ENCODE peak calls at places on chromosome 18, in six cellular contexts. One of them, this sample, is unnamed.

GRCh38 chr18:8428951-8429350 is 180.3 kb upstream of the RAB12 start:
- DNase-seq in stomach: no peak
- DNase-seq in dorsolateral prefrontal cortex: no peak
- DNase-seq in IMR-90: no peak
- DNase-seq in heart left ventricle: no peak
- DNase-seq in tibial nerve: no peak
- DNase-seq in this sample: no peak

GRCh38 chr18:55141318-55141717 is 182.1 kb upstream of the CCDC68 start:
- DNase-seq in heart left ventricle: no peak
- DNase-seq in stomach: no peak
- DNase-seq in dorsolateral prefrontal cortex: no peak
- DNase-seq in tibial nerve: no peak
- DNase-seq in IMR-90: peak; percentile 34
- DNase-seq in this sample: no peak

GRCh38 chr18:28086530-28087172 is 90.3 kb downstream of the CDH2 start:
- DNase-seq in dorsolateral prefrontal cortex: no peak
- DNase-seq in IMR-90: peak; percentile 68
- DNase-seq in tibial nerve: no peak
- DNase-seq in heart left ventricle: no peak
- DNase-seq in stomach: no peak
- DNase-seq in this sample: no peak

GRCh38 chr18:35950628-35950982 is 21.9 kb upstream of the RMP24 start:
- DNase-seq in tibial nerve: no peak
- DNase-seq in stomach: no peak
- DNase-seq in dorsolateral prefrontal cortex: no peak
- DNase-seq in heart left ventricle: no peak
- DNase-seq in IMR-90: no peak
- DNase-seq in this sample: no peak

GRCh38 chr18:3511980-3512379 is 62.0 kb downstream of the TGIF1 start:
- DNase-seq in tibial nerve: no peak
- DNase-seq in dorsolateral prefrontal cortex: no peak
- DNase-seq in IMR-90: peak; percentile 68
- DNase-seq in heart left ventricle: no peak
- DNase-seq in stomach: no peak
- DNase-seq in this sample: peak; percentile 23

GRCh38 chr18:8998481-8999217 is 103.8 kb upstream of the NDUFV2 start:
- DNase-seq in heart left ventricle: no peak
- DNase-seq in IMR-90: peak; percentile 55
- DNase-seq in dorsolateral prefrontal cortex: no peak
- DNase-seq in tibial nerve: no peak
- DNase-seq in stomach: no peak
- DNase-seq in this sample: no peak

GRCh38 chr18:50231621-50232020 is 34.7 kb downstream of the CFAP53 start:
- DNase-seq in dorsolateral prefrontal cortex: no peak
- DNase-seq in stomach: no peak
- DNase-seq in IMR-90: no peak
- DNase-seq in tibial nerve: no peak
- DNase-seq in heart left ventricle: no peak
- DNase-seq in this sample: no peak

GRCh38 chr18:45879681-45880655 is 54.5 kb downstream of the SIGLEC15 start:
- DNase-seq in dorsolateral prefrontal cortex: peak; percentile 62
- DNase-seq in tibial nerve: peak; percentile 46
- DNase-seq in stomach: peak; percentile 72
- DNase-seq in heart left ventricle: peak; percentile 68
- DNase-seq in IMR-90: peak; percentile 65
- DNase-seq in this sample: peak; percentile 38

GRCh38 chr18:11859903-11860407 is 8.7 kb downstream of the CHMP1B start:
- DNase-seq in stomach: no peak
- DNase-seq in IMR-90: peak; percentile 90
- DNase-seq in tibial nerve: no peak
- DNase-seq in dorsolateral prefrontal cortex: no peak
- DNase-seq in heart left ventricle: no peak
- DNase-seq in this sample: peak; percentile 21

GRCh38 chr18:10213526-10213925 is 240.9 kb upstream of the APCDD1 start:
- DNase-seq in tibial nerve: no peak
- DNase-seq in heart left ventricle: no peak
- DNase-seq in IMR-90: peak; percentile 33
- DNase-seq in dorsolateral prefrontal cortex: no peak
- DNase-seq in stomach: no peak
- DNase-seq in this sample: no peak

GRCh38 chr18:32920796-32921787 is 148.3 kb upstream of the KLHL14 start:
- DNase-seq in tibial nerve: no peak
- DNase-seq in dorsolateral prefrontal cortex: no peak
- DNase-seq in heart left ventricle: no peak
- DNase-seq in stomach: no peak
- DNase-seq in IMR-90: peak; percentile 95
- DNase-seq in this sample: peak; percentile 76

GRCh38 chr18:72675394-72675793 is 131.3 kb upstream of the CBLN2 start:
- DNase-seq in heart left ventricle: no peak
- DNase-seq in stomach: no peak
- DNase-seq in tibial nerve: no peak
- DNase-seq in dorsolateral prefrontal cortex: no peak
- DNase-seq in IMR-90: no peak
- DNase-seq in this sample: no peak

GRCh38 chr18:47930086-47930843 is at the start of gene SMAD2:
- DNase-seq in IMR-90: peak; percentile 35
- DNase-seq in tibial nerve: peak; percentile 68
- DNase-seq in dorsolateral prefrontal cortex: peak; percentile 84
- DNase-seq in stomach: peak; percentile 85
- DNase-seq in heart left ventricle: peak; percentile 88
- DNase-seq in this sample: no peak

GRCh38 chr18:35042389-35043066 is 1.3 kb downstream of the MAPRE2 start:
- DNase-seq in stomach: no peak
- DNase-seq in tibial nerve: no peak
- DNase-seq in dorsolateral prefrontal cortex: no peak
- DNase-seq in heart left ventricle: no peak
- DNase-seq in IMR-90: no peak
- DNase-seq in this sample: no peak

GRCh38 chr18:80194874-80195570 is 52.3 kb downstream of the PARD6G start:
- DNase-seq in heart left ventricle: no peak
- DNase-seq in dorsolateral prefrontal cortex: no peak
- DNase-seq in IMR-90: no peak
- DNase-seq in stomach: no peak
- DNase-seq in tibial nerve: no peak
- DNase-seq in this sample: no peak

GRCh38 chr18:36420826-36421225 is 123.3 kb downstream of the FHOD3 start:
- DNase-seq in stomach: no peak
- DNase-seq in IMR-90: no peak
- DNase-seq in dorsolateral prefrontal cortex: no peak
- DNase-seq in heart left ventricle: no peak
- DNase-seq in tibial nerve: no peak
- DNase-seq in this sample: no peak

GRCh38 chr18:11654736-11655604 is 34.1 kb upstream of the GNAL start:
- DNase-seq in dorsolateral prefrontal cortex: peak; percentile 60
- DNase-seq in tibial nerve: no peak
- DNase-seq in stomach: peak; percentile 66
- DNase-seq in heart left ventricle: peak; percentile 50
- DNase-seq in IMR-90: peak; percentile 4
- DNase-seq in this sample: no peak

GRCh38 chr18:56285387-56286055 is 352.9 kb downstream of the TXNL1 start:
- DNase-seq in heart left ventricle: no peak
- DNase-seq in IMR-90: peak; percentile 52
- DNase-seq in tibial nerve: no peak
- DNase-seq in stomach: no peak
- DNase-seq in dorsolateral prefrontal cortex: no peak
- DNase-seq in this sample: no peak

GRCh38 chr18:47953471-47953931 is 23.0 kb upstream of the SMAD2 start:
- DNase-seq in IMR-90: no peak
- DNase-seq in tibial nerve: no peak
- DNase-seq in dorsolateral prefrontal cortex: peak; percentile 74
- DNase-seq in stomach: no peak
- DNase-seq in heart left ventricle: no peak
- DNase-seq in this sample: no peak

GRCh38 chr18:48750485-48751175 is 200.1 kb downstream of the SMAD7 start:
- DNase-seq in IMR-90: no peak
- DNase-seq in tibial nerve: no peak
- DNase-seq in stomach: no peak
- DNase-seq in heart left ventricle: peak; percentile 61
- DNase-seq in dorsolateral prefrontal cortex: no peak
- DNase-seq in this sample: no peak

DNA sequence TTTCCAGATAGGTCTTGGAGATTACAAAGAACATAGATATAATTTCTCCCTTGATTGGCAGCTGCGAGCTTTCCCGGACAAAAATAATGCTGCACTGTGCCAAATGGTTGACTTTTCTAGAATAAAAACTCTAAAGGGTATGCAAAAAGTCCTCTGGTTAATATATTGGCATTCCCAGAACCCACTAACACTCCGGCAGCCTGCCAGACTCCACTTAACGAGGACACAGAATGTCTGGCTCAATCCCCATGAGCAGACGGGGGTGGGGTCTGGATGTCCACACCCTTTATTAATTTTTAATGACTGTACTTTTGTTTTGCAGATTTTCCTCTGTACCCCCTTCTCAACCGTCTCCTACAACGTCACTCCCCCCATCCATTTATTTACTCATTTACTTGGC is 3.3 kb downstream of the LDLRAD4 start:
- DNase-seq in stomach: no peak
- DNase-seq in heart left ventricle: peak; percentile 77
- DNase-seq in tibial nerve: no peak
- DNase-seq in IMR-90: no peak
- DNase-seq in dorsolateral prefrontal cortex: no peak
- DNase-seq in this sample: no peak
- TF ChIP-seq CTCF in stomach: no peak
- TF ChIP-seq CTCF in heart left ventricle: no peak
- TF ChIP-seq CTCF in tibial nerve: no peak
- TF ChIP-seq CTCF in IMR-90: no peak
- TF ChIP-seq CTCF in dorsolateral prefrontal cortex: no peak
- TF ChIP-seq CTCF in this sample: no peak

GRCh38 chr18:57845468-57846103 is 42.5 kb upstream of the ATP8B1 start:
- DNase-seq in IMR-90: peak; percentile 61
- DNase-seq in dorsolateral prefrontal cortex: no peak
- DNase-seq in heart left ventricle: no peak
- DNase-seq in tibial nerve: no peak
- DNase-seq in stomach: no peak
- DNase-seq in this sample: no peak
- H3K27ac ChIP-seq in IMR-90: peak overlapping the region; percentile 70
- H3K27ac ChIP-seq in dorsolateral prefrontal cortex: no peak overlapping the region
- H3K27ac ChIP-seq in heart left ventricle: peak overlapping the region; percentile 6
- H3K27ac ChIP-seq in tibial nerve: no peak overlapping the region
- H3K27ac ChIP-seq in stomach: peak overlapping the region; percentile 64
- H3K27ac ChIP-seq in this sample: no peak overlapping the region

DNA sequence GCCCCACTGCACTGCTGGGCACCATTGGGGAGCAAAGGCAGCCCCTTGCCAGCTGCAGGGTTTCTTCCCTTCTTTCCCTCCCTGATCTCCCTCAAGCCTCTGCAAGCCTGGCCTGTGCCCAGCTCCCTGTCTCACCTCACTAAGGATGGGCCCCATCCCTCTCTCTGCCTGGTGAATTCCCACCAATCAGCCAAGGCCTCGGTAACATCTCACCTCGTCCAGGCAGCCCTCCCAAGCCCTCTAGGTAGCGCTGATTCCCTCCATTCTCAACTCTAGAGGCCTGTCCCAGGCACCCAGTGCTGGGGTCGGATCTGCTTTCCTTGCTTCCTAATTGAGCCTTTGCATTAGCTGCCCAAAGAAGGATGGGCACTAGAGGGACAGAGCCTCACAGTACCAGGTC is 63.0 kb downstream of the CELF4 start:
- DNase-seq in dorsolateral prefrontal cortex: no peak
- DNase-seq in tibial nerve: no peak
- DNase-seq in heart left ventricle: no peak
- DNase-seq in IMR-90: no peak
- DNase-seq in stomach: no peak
- DNase-seq in this sample: no peak
- H3K27me3 ChIP-seq in dorsolateral prefrontal cortex: no peaks in the 10 kb centered on the region
- H3K27me3 ChIP-seq in tibial nerve: no peaks in the 10 kb centered on the region
- H3K27me3 ChIP-seq in heart left ventricle: no peaks in the 10 kb centered on the region
- H3K27me3 ChIP-seq in IMR-90: peaks cover 4% of the 10 kb centered on the region
- H3K27me3 ChIP-seq in stomach: no peaks in the 10 kb centered on the region
- H3K27me3 ChIP-seq in this sample: peaks cover 6% of the 10 kb centered on the region

GRCh38 chr18:814300-815084 is 2.5 kb upstream of the YES1 start:
- DNase-seq in dorsolateral prefrontal cortex: no peak
- DNase-seq in stomach: no peak
- DNase-seq in heart left ventricle: no peak
- DNase-seq in IMR-90: no peak
- DNase-seq in tibial nerve: no peak
- DNase-seq in this sample: no peak
- TF ChIP-seq CTCF in dorsolateral prefrontal cortex: no peak
- TF ChIP-seq CTCF in stomach: no peak
- TF ChIP-seq CTCF in heart left ventricle: no peak
- TF ChIP-seq CTCF in IMR-90: no peak
- TF ChIP-seq CTCF in tibial nerve: no peak
- TF ChIP-seq CTCF in this sample: no peak

DNA sequence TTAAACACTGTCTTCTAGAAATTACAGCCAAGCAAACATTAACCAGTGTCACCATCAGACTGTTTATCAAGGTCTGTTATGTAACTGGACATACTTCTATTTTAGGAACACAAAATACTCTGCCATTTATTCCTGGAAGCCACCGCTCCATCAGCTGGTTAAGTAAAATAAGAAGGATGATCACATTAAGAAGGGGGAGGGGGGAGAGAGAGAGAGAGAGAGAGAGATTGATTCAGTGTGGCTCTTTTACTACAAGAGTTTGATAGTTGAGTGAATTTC is 47.9 kb downstream of the MBP start:
- DNase-seq in dorsolateral prefrontal cortex: no peak
- DNase-seq in heart left ventricle: no peak
- DNase-seq in tibial nerve: no peak
- DNase-seq in IMR-90: no peak
- DNase-seq in stomach: no peak
- DNase-seq in this sample: no peak
- H3K27ac ChIP-seq in dorsolateral prefrontal cortex: no peak overlapping the region
- H3K27ac ChIP-seq in heart left ventricle: peak overlapping the region; percentile 22
- H3K27ac ChIP-seq in tibial nerve: no peak overlapping the region
- H3K27ac ChIP-seq in IMR-90: no peak overlapping the region
- H3K27ac ChIP-seq in stomach: peak overlapping the region; percentile 66
- H3K27ac ChIP-seq in this sample: no peak overlapping the region

GRCh38 chr18:78978336-78979057 is 1.1 kb upstream of the SALL3 start:
- DNase-seq in dorsolateral prefrontal cortex: no peak
- DNase-seq in tibial nerve: no peak
- DNase-seq in heart left ventricle: no peak
- DNase-seq in stomach: no peak
- DNase-seq in IMR-90: no peak
- DNase-seq in this sample: no peak

GRCh38 chr18:78976697-78977626 is 2.7 kb upstream of the SALL3 start:
- DNase-seq in stomach: no peak
- DNase-seq in dorsolateral prefrontal cortex: no peak
- DNase-seq in tibial nerve: no peak
- DNase-seq in heart left ventricle: no peak
- DNase-seq in IMR-90: no peak
- DNase-seq in this sample: no peak

GRCh38 chr18:78979058-78979680 is 449 bp upstream of the SALL3 start:
- DNase-seq in dorsolateral prefrontal cortex: no peak
- DNase-seq in stomach: no peak
- DNase-seq in heart left ventricle: no peak
- DNase-seq in tibial nerve: no peak
- DNase-seq in IMR-90: no peak
- DNase-seq in this sample: no peak

GRCh38 chr18:78979682-78980278 is at the start of gene SALL3:
- DNase-seq in IMR-90: no peak
- DNase-seq in dorsolateral prefrontal cortex: no peak
- DNase-seq in heart left ventricle: no peak
- DNase-seq in stomach: no peak
- DNase-seq in tibial nerve: no peak
- DNase-seq in this sample: no peak

GRCh38 chr18:78977627-78978271 is 1.9 kb upstream of the SALL3 start:
- DNase-seq in IMR-90: no peak
- DNase-seq in dorsolateral prefrontal cortex: no peak
- DNase-seq in stomach: no peak
- DNase-seq in heart left ventricle: no peak
- DNase-seq in tibial nerve: no peak
- DNase-seq in this sample: no peak
- H3K27me3 ChIP-seq in IMR-90: peaks cover 61% of the 10 kb centered on the region
- H3K27me3 ChIP-seq in dorsolateral prefrontal cortex: no peaks in the 10 kb centered on the region
- H3K27me3 ChIP-seq in stomach: peaks cover 97% of the 10 kb centered on the region
- H3K27me3 ChIP-seq in heart left ventricle: peaks cover 88% of the 10 kb centered on the region
- H3K27me3 ChIP-seq in tibial nerve: peaks cover 3% of the 10 kb centered on the region
- H3K27me3 ChIP-seq in this sample: peaks cover 60% of the 10 kb centered on the region

GRCh38 chr18:22185298-22185697 is 15.9 kb downstream of the GATA6 start:
- DNase-seq in heart left ventricle: no peak
- DNase-seq in dorsolateral prefrontal cortex: no peak
- DNase-seq in tibial nerve: no peak
- DNase-seq in IMR-90: no peak
- DNase-seq in stomach: no peak
- DNase-seq in this sample: no peak
- TF ChIP-seq CTCF in heart left ventricle: peak; percentile 16
- TF ChIP-seq CTCF in dorsolateral prefrontal cortex: no peak
- TF ChIP-seq CTCF in tibial nerve: no peak
- TF ChIP-seq CTCF in IMR-90: no peak
- TF ChIP-seq CTCF in stomach: no peak
- TF ChIP-seq CTCF in this sample: no peak